ENCODE peak calls at places on chromosome 22, in four cellular contexts. One of them, this sample, is unnamed.

GRCh38 chr22:32587449-32587848 is 112.8 kb downstream of the FBXO7 start:
- DNase-seq in transverse colon: no peak
- DNase-seq in fibroblast of the aortic adventitia: peak
- DNase-seq in NCI-H1092: peak
- DNase-seq in this sample: no peak

GRCh38 chr22:47162865-47163264 is 400.4 kb downstream of the TBC1D22A start:
- DNase-seq in transverse colon: peak
- DNase-seq in fibroblast of the aortic adventitia: no peak
- DNase-seq in NCI-H1092: no peak
- DNase-seq in this sample: no peak

GRCh38 chr22:44196731-44197131 is 16.0 kb downstream of the PARVG start:
- DNase-seq in NCI-H1092: no peak
- DNase-seq in transverse colon: no peak
- DNase-seq in fibroblast of the aortic adventitia: no peak
- DNase-seq in this sample: no peak

GRCh38 chr22:42300286-42301071 is 30.0 kb upstream of the TCF20 start:
- DNase-seq in NCI-H1092: no peak
- DNase-seq in transverse colon: peak
- DNase-seq in fibroblast of the aortic adventitia: no peak
- DNase-seq in this sample: no peak

GRCh38 chr22:45430871-45431270 is 17.4 kb downstream of the RIBC2 start:
- DNase-seq in NCI-H1092: no peak
- DNase-seq in fibroblast of the aortic adventitia: no peak
- DNase-seq in transverse colon: no peak
- DNase-seq in this sample: no peak

GRCh38 chr22:40265783-40266182 is 80.5 kb upstream of the ADSL start:
- DNase-seq in NCI-H1092: no peak
- DNase-seq in transverse colon: no peak
- DNase-seq in fibroblast of the aortic adventitia: no peak
- DNase-seq in this sample: no peak

GRCh38 chr22:31818481-31819392 is 64.9 kb downstream of the DEPDC5 start:
- DNase-seq in NCI-H1092: no peak
- DNase-seq in fibroblast of the aortic adventitia: peak
- DNase-seq in transverse colon: no peak
- DNase-seq in this sample: no peak

GRCh38 chr22:45072322-45072903 is 62.6 kb upstream of the PHF21B start:
- DNase-seq in fibroblast of the aortic adventitia: peak
- DNase-seq in NCI-H1092: no peak
- DNase-seq in transverse colon: no peak
- DNase-seq in this sample: no peak

GRCh38 chr22:43477151-43477725 is 65.4 kb downstream of the MPPED1 start:
- DNase-seq in fibroblast of the aortic adventitia: no peak
- DNase-seq in transverse colon: no peak
- DNase-seq in NCI-H1092: no peak
- DNase-seq in this sample: no peak

GRCh38 chr22:47206185-47206584 is 443.7 kb downstream of the TBC1D22A start:
- DNase-seq in transverse colon: no peak
- DNase-seq in NCI-H1092: no peak
- DNase-seq in fibroblast of the aortic adventitia: no peak
- DNase-seq in this sample: no peak

GRCh38 chr22:23398701-23399366 is 181.3 kb downstream of the IGLL1 start:
- DNase-seq in NCI-H1092: no peak
- DNase-seq in fibroblast of the aortic adventitia: no peak
- DNase-seq in transverse colon: no peak
- DNase-seq in this sample: no peak

GRCh38 chr22:22928666-22929380 is 41.2 kb downstream of the IGLL5 start:
- DNase-seq in fibroblast of the aortic adventitia: peak
- DNase-seq in NCI-H1092: no peak
- DNase-seq in transverse colon: peak
- DNase-seq in this sample: peak

GRCh38 chr22:25602924-25603323 is 38.4 kb downstream of the GRK3 start:
- DNase-seq in NCI-H1092: no peak
- DNase-seq in fibroblast of the aortic adventitia: no peak
- DNase-seq in transverse colon: no peak
- DNase-seq in this sample: no peak

GRCh38 chr22:21942407-21942895 is 10.2 kb downstream of the PPM1F start:
- DNase-seq in fibroblast of the aortic adventitia: peak
- DNase-seq in transverse colon: peak
- DNase-seq in NCI-H1092: no peak
- DNase-seq in this sample: no peak

GRCh38 chr22:40202225-40202944 is 24.7 kb downstream of the TNRC6B start:
- DNase-seq in NCI-H1092: no peak
- DNase-seq in fibroblast of the aortic adventitia: no peak
- DNase-seq in transverse colon: no peak
- DNase-seq in this sample: no peak

GRCh38 chr22:21573293-21573734 is 5.8 kb downstream of the UBE2L3 start:
- DNase-seq in NCI-H1092: no peak
- DNase-seq in fibroblast of the aortic adventitia: no peak
- DNase-seq in transverse colon: no peak
- DNase-seq in this sample: no peak

GRCh38 chr22:38744981-38745380 is 10.8 kb downstream of the SUN2 start:
- DNase-seq in NCI-H1092: no peak
- DNase-seq in transverse colon: no peak
- DNase-seq in fibroblast of the aortic adventitia: no peak
- DNase-seq in this sample: no peak

GRCh38 chr22:50141891-50142363 is 28.6 kb upstream of the PANX2 start:
- DNase-seq in fibroblast of the aortic adventitia: no peak
- DNase-seq in NCI-H1092: no peak
- DNase-seq in transverse colon: no peak
- DNase-seq in this sample: no peak

GRCh38 chr22:22460635-22461034 is 47.9 kb downstream of the ZNF280B start:
- DNase-seq in fibroblast of the aortic adventitia: peak
- DNase-seq in transverse colon: no peak
- DNase-seq in NCI-H1092: no peak
- DNase-seq in this sample: no peak

This sample was measured in effector memory CD8-positive, alpha-beta T cell.